ENCODE peak calls at places on chromosomes 12 and 14, in nine cellular contexts. K, R, D, O, M, I, Y, H and N are unnamed samples.
A peak's percentile ranks its signal among the peaks of the same experiment; 100 is the strongest.

GRCh38 chr14:99554757-99555531 is 49.1 kb downstream of the CCDC85C start:
- DNase-seq in M (peak; percentile 66), K (no peak), R (no peak), I (no peak), Y (no peak), H (no peak), O (peak; percentile 28), D (peak; percentile 75), N (no peak)

GRCh38 chr12:58529897-58530296 is 390.4 kb downstream of the LRIG3 start:
- DNase-seq in O (peak; percentile 84), K (no peak), R (no peak), I (no peak), Y (no peak), D (no peak), H (no peak), M (no peak), N (no peak)

GRCh38 chr14:69887740-69888657 is 8.8 kb downstream of the SMOC1 start:
- DNase-seq in D (no peak), K (no peak), R (no peak), I (no peak), O (peak; percentile 62), Y (no peak), M (peak; percentile 37), H (no peak), N (no peak)

GRCh38 chr12:53575502-53576264 is 50.5 kb downstream of the ATF7 start:
- DNase-seq in K (no peak), D (no peak), M (no peak), R (no peak), Y (peak; percentile 58), O (peak; percentile 87), H (no peak), I (no peak), N (no peak)

GRCh38 chr14:58488550-58488949 is 61.0 kb downstream of the KIAA0586 start:
- DNase-seq in I (no peak), O (peak; percentile 46), D (no peak), Y (no peak), R (no peak), H (no peak), K (no peak), M (no peak), N (no peak)

GRCh38 chr12:3311027-3311402 is 180.0 kb upstream of the PRMT8 start:
- DNase-seq in H (peak; percentile 86), D (peak; percentile 40), O (peak; percentile 87), R (no peak), K (no peak), M (no peak), I (no peak), Y (peak; percentile 21), N (no peak)

GRCh38 chr12:109999983-110000505 is 814 bp downstream of the ANKRD13A start:
- DNase-seq in D (peak; percentile 49), R (no peak), H (no peak), M (no peak), I (peak; percentile 29), Y (no peak), K (no peak), O (peak; percentile 48), N (no peak)

GRCh38 chr12:132502149-132502881 is 12.4 kb downstream of the FBRSL1 start:
- DNase-seq in R (no peak), H (no peak), M (no peak), D (peak; percentile 57), I (no peak), K (no peak), Y (no peak), O (no peak), N (no peak)

GRCh38 chr12:58414398-58414871 is 473.1 kb downstream of the ATP23 start:
- DNase-seq in K (no peak), R (no peak), O (peak; percentile 78), Y (peak; percentile 47), H (no peak), M (no peak), I (no peak), D (no peak), N (no peak)

GRCh38 chr12:123938679-123939480 is 33.8 kb downstream of the CCDC92 start:
- DNase-seq in H (no peak), R (no peak), D (no peak), Y (no peak), M (peak; percentile 45), K (no peak), O (no peak), I (no peak), N (no peak)

GRCh38 chr12:42326466-42327226 is 679 bp downstream of the PPHLN1 start:
- DNase-seq in Y (peak; percentile 37), R (no peak), M (no peak), H (no peak), O (peak; percentile 50), I (no peak), K (peak; percentile 29), D (peak; percentile 28), N (no peak)

GRCh38 chr14:104256025-104256424 is 117.6 kb downstream of the KIF26A start:
- DNase-seq in Y (no peak), I (no peak), M (no peak), D (no peak), R (no peak), H (no peak), O (no peak), K (no peak), N (no peak)

GRCh38 chr12:49959570-49960473 is 1.9 kb upstream of the AQP5 start:
- DNase-seq in K (no peak), D (no peak), Y (peak; percentile 78), R (no peak), O (peak; percentile 58), I (no peak), M (no peak), H (no peak), N (no peak)

GRCh38 chr14:92656306-92656705 is 92.1 kb downstream of the LGMN start:
- DNase-seq in H (no peak), K (no peak), I (no peak), R (no peak), O (no peak), M (no peak), Y (no peak), D (no peak), N (no peak)

GRCh38 chr12:124379938-124380754 is 85.3 kb downstream of the RFLNA start:
- DNase-seq in K (peak; percentile 60), H (no peak), O (peak; percentile 52), D (no peak), M (no peak), I (peak; percentile 81), Y (no peak), R (no peak), N (no peak)

GRCh38 chr12:6868211-6869048 is 1.1 kb downstream of the TPI1 start:
- DNase-seq in K (peak; percentile 32), Y (peak; percentile 40), H (no peak), D (no peak), M (peak; percentile 29), O (no peak), I (no peak), R (no peak), N (no peak)

GRCh38 chr12:101876861-101877815 is at the start of gene DRAM1:
- DNase-seq in R (peak; percentile 70), D (peak; percentile 93), O (peak; percentile 93), I (peak; percentile 93), H (peak; percentile 79), Y (peak; percentile 89), M (peak; percentile 75), K (peak; percentile 42), N (no peak)

GRCh38 chr12:111068281-111068680 is 147.9 kb upstream of the MYL2 start:
- DNase-seq in R (no peak), H (no peak), K (no peak), O (no peak), M (no peak), I (no peak), D (no peak), Y (no peak), N (no peak)

GRCh38 chr14:86654558-86655184 is 1124.7 kb downstream of the FLRT2 start:
- DNase-seq in Y (peak; percentile 8), R (peak; percentile 44), D (peak; percentile 71), O (peak; percentile 22), H (no peak), K (peak; percentile 20), M (peak; percentile 5), I (peak; percentile 23), N (peak; percentile 18)

GRCh38 chr12:123059501-123059900 is 79.0 kb downstream of the ARL6IP4 start:
- DNase-seq in K (no peak), D (no peak), I (no peak), Y (no peak), R (no peak), M (no peak), H (no peak), O (no peak), N (no peak)

GRCh38 chr14:30214456-30215090 is 286.9 kb upstream of the PRKD1 start:
- DNase-seq in Y (peak; percentile 22), O (peak; percentile 55), R (no peak), H (peak; percentile 61), I (no peak), K (peak; percentile 72), M (peak; percentile 12), D (no peak), N (peak; percentile 69)

GRCh38 chr12:131830335-131831020 is 2.3 kb downstream of the MMP17 start:
- DNase-seq in I (peak; percentile 84), H (peak; percentile 58), K (peak; percentile 60), O (peak; percentile 71), M (peak; percentile 74), D (peak; percentile 71), R (no peak), Y (peak; percentile 84), N (peak; percentile 73)